ENCODE peak calls at places on chromosomes 2 and 18, in ten cellular contexts. J is ELR; C is adrenal gland; Y is psoas muscle; E is NCI-H345; G is activated B cell treated with CpG ODN at 0.5 μM for 24 hours; M is B cell; Q is stomach; R is Calu3; P is CD8-positive, alpha-beta memory T cell. T is an unnamed sample.

GRCh38 chr2:30694286-30695055 is 112.8 kb downstream of the CAPN13 start:
- DNase-seq in M (no peak), Y (no peak), Q (no peak), J (no peak), P (no peak), G (no peak), E (peak), R (no peak), C (peak), T (no peak)

GRCh38 chr2:27661371-27661770 is 2.0 kb downstream of the SUPT7L start:
- DNase-seq in E (no peak), Q (no peak), R (no peak), C (no peak), G (no peak), M (no peak), J (no peak), Y (no peak), P (no peak), T (no peak)

GRCh38 chr2:53755022-53755630 is 12.5 kb upstream of the CHAC2 start:
- DNase-seq in R (no peak), G (no peak), C (no peak), Y (peak), J (peak), Q (peak), E (no peak), P (no peak), M (no peak), T (no peak)

GRCh38 chr2:43075054-43075593 is 151.3 kb downstream of the ZFP36L2 start:
- DNase-seq in C (peak), P (no peak), G (no peak), Q (peak), Y (peak), M (no peak), E (no peak), R (peak), J (peak), T (no peak)

GRCh38 chr2:8049851-8050571 is 631.8 kb upstream of the ID2 start:
- DNase-seq in P (no peak), M (no peak), J (no peak), R (no peak), E (no peak), C (no peak), Y (no peak), G (no peak), Q (no peak), T (no peak)

GRCh38 chr2:9087151-9087681 is 83.7 kb upstream of the MBOAT2 start:
- DNase-seq in Q (no peak), Y (no peak), G (no peak), J (peak), P (no peak), E (no peak), R (no peak), M (no peak), C (no peak), T (no peak)

GRCh38 chr2:96797066-96797625 is 18.9 kb upstream of the CNNM3 start:
- DNase-seq in M (no peak), R (no peak), J (no peak), Y (no peak), E (no peak), C (no peak), Q (no peak), P (no peak), G (no peak), T (no peak)

GRCh38 chr2:46334389-46335345 is 37.5 kb downstream of the EPAS1 start:
- DNase-seq in M (no peak), R (no peak), J (peak), Y (no peak), P (no peak), G (no peak), C (no peak), E (no peak), Q (no peak), T (no peak)

GRCh38 chr2:2050321-2050905 is 280.7 kb downstream of the MYT1L start:
- DNase-seq in G (no peak), E (no peak), Y (no peak), P (no peak), J (no peak), C (no peak), Q (no peak), R (no peak), M (no peak), T (no peak)

GRCh38 chr18:22228930-22229329 is 59.5 kb downstream of the GATA6 start:
- DNase-seq in R (no peak), J (peak), Y (no peak), Q (no peak), G (no peak), P (no peak), M (no peak), C (no peak), E (no peak), T (no peak)

GRCh38 chr18:68937204-68937603 is 139.3 kb downstream of the CCDC102B start:
- DNase-seq in R (no peak), C (no peak), J (no peak), Y (no peak), G (no peak), P (no peak), E (no peak), M (no peak), Q (no peak), T (no peak)

GRCh38 chr2:64267699-64268098 is 123.5 kb upstream of the PELI1 start:
- DNase-seq in M (no peak), C (no peak), G (no peak), P (no peak), R (no peak), E (no peak), Q (no peak), J (no peak), Y (no peak), T (no peak)

GRCh38 chr18:39450958-39451357 is 1885.4 kb upstream of the CELF4 start:
- DNase-seq in Y (no peak), Q (no peak), R (no peak), E (no peak), M (no peak), P (no peak), G (no peak), C (no peak), J (no peak), T (no peak)

GRCh38 chr2:135796606-135797005 is 40.4 kb downstream of the LCT start:
- DNase-seq in R (no peak), P (no peak), G (no peak), J (no peak), Q (no peak), C (no peak), E (no peak), Y (no peak), M (no peak), T (no peak)

GRCh38 chr2:215712219-215712849 is 276.5 kb upstream of the FN1 start:
- DNase-seq in J (peak), P (no peak), R (no peak), G (no peak), Y (no peak), C (no peak), Q (no peak), M (no peak), E (no peak), T (no peak)

GRCh38 chr18:77086034-77086433 is 46.5 kb downstream of the MBP start:
- DNase-seq in G (no peak), Q (no peak), R (no peak), J (peak), C (no peak), P (no peak), E (no peak), M (no peak), Y (no peak), T (no peak)